ENCODE peak calls at places on chromosomes 4 and X, in six cellular contexts. T, V, R, B, A and H are unnamed samples.
A peak's percentile ranks its signal among the peaks of the same experiment; 100 is the strongest.

GRCh38 chr4:169152104-169152503 is 118.7 kb downstream of the SH3RF1 start:
- DNase-seq in T (no peak), V (no peak), R (no peak), B (no peak), A (peak; percentile 39), H (no peak)

GRCh38 chr4:60128916-60129315 is 1071.2 kb upstream of the ADGRL3 start:
- DNase-seq in T (no peak), V (no peak), R (peak; percentile 81), B (no peak), A (no peak), H (no peak)

GRCh38 chr4:100582146-100582545 is 64.3 kb upstream of the EMCN start:
- DNase-seq in T (no peak), V (no peak), R (no peak), B (no peak), A (peak; percentile 61), H (no peak)

GRCh38 chr4:1049591-1049905 is 38.1 kb downstream of the FGFRL1 start:
- DNase-seq in T (peak; percentile 40), V (no peak), R (no peak), B (no peak), A (no peak), H (peak; percentile 61)

GRCh38 chrX:122389005-122389404 is 795.1 kb upstream of the GRIA3 start:
- DNase-seq in T (no peak), V (no peak), R (no peak), B (no peak), A (no peak), H (no peak)

GRCh38 chrX:103656623-103657022 is 27.8 kb downstream of the TCEAL1 start:
- DNase-seq in T (no peak), V (no peak), R (peak; percentile 91), B (peak; percentile 93), A (no peak), H (peak; percentile 71)

GRCh38 chrX:55056820-55057690 is 17.8 kb upstream of the PAGE2B start:
- DNase-seq in T (no peak), V (no peak), R (no peak), B (no peak), A (no peak), H (no peak)

GRCh38 chr4:152848508-152848907 is 68.8 kb downstream of the ARFIP1 start:
- DNase-seq in T (no peak), V (no peak), R (peak; percentile 31), B (no peak), A (no peak), H (no peak)

GRCh38 chr4:185374573-185374972 is 21.2 kb downstream of the LRP2BP start:
- DNase-seq in T (no peak), V (no peak), R (no peak), B (no peak), A (no peak), H (no peak)

GRCh38 chrX:64580035-64580434 is 184.8 kb upstream of the MTMR8 start:
- DNase-seq in T (no peak), V (no peak), R (no peak), B (no peak), A (no peak), H (no peak)